ENCODE peak calls at places on chromosomes 16 and 17, in seven cellular contexts. N is esophagus squamous epithelium, R is AG09309, W is neural progenitor cell, H is A549, G is heart left ventricle, T is WERI-Rb-1. L is an unnamed sample.

GRCh38 chr17:45190503-45191282 is 29.0 kb downstream of the HEXIM2 start:
- DNase-seq in T (no peak), W (no peak), N (no peak), R (no peak), G (no peak), H (no peak), L (no peak)

GRCh38 chr16:89629827-89630610 is 16.6 kb downstream of the DPEP1 start:
- DNase-seq in G (no peak), N (no peak), W (no peak), R (no peak), H (no peak), T (no peak), L (no peak)

GRCh38 chr16:642189-643049 is 791 bp downstream of the MCRIP2 start:
- DNase-seq in H (no peak), G (peak; percentile 77), R (no peak), T (peak; percentile 42), W (peak; percentile 54), N (no peak), L (no peak)

GRCh38 chr17:2932946-2933345 is 130.5 kb downstream of the OR1D5 start:
- DNase-seq in R (no peak), T (no peak), W (no peak), N (no peak), H (no peak), G (no peak), L (no peak)

GRCh38 chr17:44602390-44602789 is 45.1 kb downstream of the FZD2 start:
- DNase-seq in W (no peak), G (no peak), N (no peak), H (no peak), T (no peak), R (no peak), L (no peak)

GRCh38 chr16:81457326-81458133 is 12.9 kb downstream of the CMIP start:
- DNase-seq in N (no peak), G (no peak), W (no peak), H (peak; percentile 95), T (no peak), R (peak; percentile 20), L (peak; percentile 77)

GRCh38 chr16:48235556-48236136 is 8.5 kb upstream of the LONP2 start:
- DNase-seq in N (no peak), T (no peak), R (no peak), H (no peak), G (no peak), W (no peak), L (no peak)

GRCh38 chr16:15849209-15849981 is 7.4 kb downstream of the MYH11 start:
- DNase-seq in N (no peak), R (no peak), T (no peak), W (no peak), H (no peak), G (no peak), L (no peak)

GRCh38 chr17:44209786-44210341 is 9.6 kb downstream of the UBTF start:
- DNase-seq in H (no peak), T (no peak), G (no peak), W (no peak), R (no peak), N (no peak), L (no peak)

GRCh38 chr17:67818110-67819002 is 6.9 kb upstream of the BPTF start:
- DNase-seq in W (no peak), G (no peak), N (no peak), H (no peak), T (no peak), R (no peak), L (no peak)

GRCh38 chr17:4033751-4034251 is 69.6 kb upstream of the ATP2A3 start:
- DNase-seq in N (no peak), R (no peak), G (no peak), W (no peak), H (no peak), T (no peak), L (no peak)

GRCh38 chr16:80803341-80804060 is 897 bp downstream of the CDYL2 start:
- DNase-seq in G (peak; percentile 14), N (no peak), R (no peak), T (no peak), W (peak; percentile 63), H (no peak), L (peak; percentile 13)

GRCh38 chr16:144797-145252 is 6.4 kb upstream of the NPRL3 start:
- DNase-seq in W (no peak), R (no peak), T (no peak), N (no peak), G (no peak), H (no peak), L (no peak)

GRCh38 chr17:67289174-67289876 is 44.3 kb upstream of the HELZ start:
- DNase-seq in H (no peak), T (no peak), N (no peak), G (peak; percentile 85), W (no peak), R (peak; percentile 29), L (peak; percentile 72)

GRCh38 chr17:12603566-12603965 is 62.1 kb upstream of the MYOCD start:
- DNase-seq in W (no peak), G (no peak), R (no peak), N (no peak), H (no peak), T (no peak), L (no peak)

GRCh38 chr16:10561425-10561824 is 19.0 kb downstream of the EMP2 start:
- DNase-seq in R (no peak), N (no peak), W (no peak), T (no peak), H (no peak), G (no peak), L (no peak)

GRCh38 chr16:61936522-61936921 is 99.7 kb downstream of the CDH8 start:
- DNase-seq in T (no peak), R (no peak), H (no peak), W (peak; percentile 36), N (no peak), G (no peak), L (no peak)

GRCh38 chr17:16506188-16506587 is 14.2 kb upstream of the LRRC75A start:
- DNase-seq in H (no peak), N (no peak), W (no peak), G (no peak), T (no peak), R (no peak), L (no peak)

GRCh38 chr16:49889725-49890397 is 33.9 kb upstream of the ZNF423 start:
- DNase-seq in W (no peak), R (no peak), T (no peak), H (no peak), G (no peak), N (no peak), L (peak; percentile 6)

GRCh38 chr16:49886554-49887121 is 30.7 kb upstream of the ZNF423 start:
- DNase-seq in W (no peak), H (no peak), G (no peak), N (no peak), R (no peak), T (no peak), L (no peak)

DNA sequence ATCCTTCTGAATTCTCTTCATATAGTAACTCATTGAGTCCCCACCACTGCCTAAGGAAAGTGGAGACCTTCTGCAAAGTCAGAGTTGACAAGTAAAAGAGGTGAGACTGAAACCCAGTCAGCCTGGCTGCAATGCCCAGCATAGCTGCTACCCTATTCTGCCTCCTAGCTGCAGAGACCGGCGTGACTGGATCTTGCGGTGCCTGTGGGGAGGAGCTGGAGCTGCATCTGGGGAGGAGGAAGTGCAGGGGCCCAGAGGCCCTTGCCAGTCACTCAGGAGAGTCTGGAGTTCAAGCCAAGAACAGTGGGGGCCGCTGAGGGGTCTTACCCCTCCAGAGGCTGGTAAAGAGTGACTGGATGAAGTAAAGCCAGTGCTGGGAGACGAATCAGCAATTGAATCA is 35.0 kb upstream of the ZNF423 start:
- DNase-seq in W (peak; percentile 73), N (no peak), H (no peak), G (no peak), R (no peak), T (peak; percentile 61), L (no peak)
- TF ChIP-seq CTCF in W (peak; percentile 67), N (no peak), H (no peak), G (no peak), R (peak; percentile 22), T (peak; percentile 70), L (no peak)

DNA sequence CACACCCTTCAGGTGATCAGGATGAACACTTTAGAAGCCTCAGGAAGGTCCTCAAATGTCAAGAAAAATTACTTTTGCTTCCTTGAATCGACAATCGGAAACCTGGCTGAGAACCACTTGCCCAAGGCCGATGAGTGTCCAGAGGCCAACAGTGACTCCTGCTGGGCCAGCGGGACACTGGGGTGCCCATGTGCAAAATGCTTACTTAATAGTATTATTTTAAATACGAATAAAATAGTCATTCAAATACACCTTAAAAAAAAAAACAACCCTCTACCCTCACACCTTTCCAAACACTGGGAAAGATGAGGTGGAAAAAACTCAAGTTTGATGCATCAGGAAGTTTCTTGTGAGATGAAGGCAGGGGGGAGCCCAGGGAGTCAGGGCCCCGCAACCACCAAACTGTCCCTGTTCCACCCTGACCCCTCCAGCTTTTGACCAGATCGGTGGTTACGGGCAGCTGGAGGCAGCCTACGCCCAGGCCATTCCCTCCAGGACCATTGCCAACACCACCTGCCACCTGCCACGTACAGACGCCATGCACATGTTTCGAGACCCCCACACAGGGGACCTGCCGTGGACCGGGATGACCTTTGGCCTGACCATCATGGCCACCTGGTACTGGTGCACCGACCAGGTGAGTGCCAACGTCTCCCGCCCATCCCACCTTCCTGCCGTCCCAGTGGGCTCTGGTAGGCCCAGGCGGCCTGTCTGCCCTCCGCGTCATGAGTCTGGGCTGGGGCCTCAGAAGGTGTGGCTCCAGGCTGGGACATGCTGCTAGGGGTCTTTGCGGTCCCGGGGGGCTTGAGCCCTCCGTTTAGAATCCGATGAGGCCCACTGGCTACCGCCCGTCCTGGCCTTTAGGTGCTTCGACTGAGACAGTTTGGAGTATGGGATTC is 18.9 kb downstream of the SLC5A10 start:
- DNase-seq in G (no peak), T (no peak), H (no peak), N (no peak), W (no peak), R (no peak), L (no peak)
- TF ChIP-seq CTCF in G (no peak), T (peak; percentile 10), H (peak; percentile 22), N (no peak), W (no peak), R (peak; percentile 15), L (no peak)

DNA sequence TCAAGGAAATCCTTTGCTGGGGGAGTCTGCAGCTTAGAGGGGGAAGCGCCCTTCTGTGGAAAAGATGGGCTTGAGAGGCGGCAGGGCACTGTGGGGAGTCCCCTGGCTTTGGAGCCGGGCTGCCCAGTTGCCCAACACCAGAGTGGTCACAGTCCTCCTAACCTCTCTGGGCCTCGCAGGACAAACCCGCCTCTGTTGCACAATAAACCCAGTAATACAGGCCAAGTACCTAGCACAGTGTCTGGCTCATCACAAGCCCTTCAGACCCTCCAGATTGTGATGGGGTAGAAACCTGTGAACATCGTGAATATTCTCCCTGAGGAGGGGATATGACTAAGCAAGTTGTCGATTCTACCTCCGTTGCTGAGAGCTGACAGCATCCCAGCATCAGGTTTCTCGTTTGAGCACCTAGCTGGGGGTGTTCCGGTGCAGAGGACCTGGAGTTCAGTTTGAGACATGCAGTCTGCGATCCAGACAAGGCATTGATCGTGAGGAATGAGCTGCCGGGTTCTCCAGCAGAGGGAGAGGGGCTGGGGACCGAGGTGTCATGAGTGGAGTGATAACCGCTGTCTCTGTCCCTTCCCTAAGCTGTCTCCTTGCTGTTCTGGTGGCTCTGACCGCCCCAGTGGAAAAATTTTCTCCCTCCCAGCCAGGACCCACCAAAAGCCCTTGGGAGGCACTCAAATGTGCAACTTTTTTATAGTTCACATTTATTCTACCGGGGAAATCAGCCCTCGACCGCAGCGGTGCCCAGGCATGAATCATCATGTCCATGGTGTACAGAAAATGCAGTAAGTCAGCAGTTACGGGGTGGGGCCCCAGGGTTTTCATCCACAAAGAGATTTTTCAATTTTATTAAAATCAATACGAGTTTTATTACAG is 161.9 kb downstream of the WSCD1 start:
- DNase-seq in T (no peak), N (no peak), H (peak; percentile 37), G (no peak), W (no peak), R (no peak), L (no peak)
- TF ChIP-seq CTCF in T (no peak), N (no peak), H (no peak), G (no peak), W (no peak), R (no peak), L (no peak)

GRCh38 chr17:21452377-21453143 is 76.4 kb downstream of the KCNJ12 start:
- DNase-seq in H (no peak), W (peak; percentile 57), R (peak; percentile 4), T (peak; percentile 43), G (peak; percentile 43), N (no peak), L (peak; percentile 71)
- TF ChIP-seq CTCF in H (peak; percentile 48), W (peak; percentile 67), R (peak; percentile 64), T (peak; percentile 58), G (peak; percentile 74), N (peak; percentile 35), L (peak; percentile 68)